ENCODE peak calls at places on chromosomes 7 and 10, in four cellular contexts. O is uterus, D is psoas muscle, A is stomach. V is an unnamed sample. For H3K4me1, the result is how much of the 10 kb centered on the place peaks cover.

GRCh38 chr7:114255404-114255841 is 159.2 kb upstream of the FOXP2 start:
- DNase-seq in A (no peak), O (no peak), D (peak), V (no peak)

GRCh38 chr7:40405991-40406390 is 271.2 kb downstream of the SUGCT start:
- DNase-seq in O (no peak), D (no peak), A (no peak), V (no peak)

GRCh38 chr7:117308891-117309290 is 14.0 kb downstream of the WNT2 start:
- DNase-seq in D (no peak), A (no peak), O (no peak), V (no peak)

GRCh38 chr10:100744980-100745881 is at the start of gene PAX2:
- DNase-seq in A (no peak), D (no peak), O (no peak), V (no peak)

GRCh38 chr10:52951819-52952218 is 179.2 kb upstream of the MBL2 start:
- DNase-seq in O (no peak), A (peak), D (no peak), V (peak)

GRCh38 chr10:60687679-60688078 is 90.6 kb upstream of the CDK1 start:
- DNase-seq in O (no peak), A (no peak), D (no peak), V (no peak)

GRCh38 chr10:102068216-102068615 is 3.1 kb downstream of the HPS6 start:
- DNase-seq in A (peak), D (peak), O (peak), V (no peak)

GRCh38 chr10:113854757-113855626 is 531 bp downstream of the NHLRC2 start:
- DNase-seq in O (peak), D (peak), A (peak), V (peak)

GRCh38 chr10:119371704-119372663 is 164.6 kb downstream of the GRK5 start:
- DNase-seq in O (no peak), A (no peak), D (no peak), V (no peak)

GRCh38 chr10:98326621-98327027 is 58.6 kb upstream of the LOXL4 start:
- DNase-seq in A (no peak), O (no peak), D (no peak), V (no peak)

GRCh38 chr10:94288361-94289116 is 74.2 kb downstream of the NOC3L start:
- DNase-seq in D (no peak), A (no peak), O (no peak), V (no peak)

GRCh38 chr7:55122263-55122662 is 103.4 kb downstream of the EGFR start:
- DNase-seq in D (peak), O (no peak), A (no peak), V (no peak)
- H3K4me1 ChIP-seq in D (half or more), O (under half), A (under half), V (under half)

GRCh38 chr7:80770675-80771081 is 132.2 kb downstream of the CD36 start:
- DNase-seq in D (no peak), A (no peak), O (no peak), V (peak)

GRCh38 chr7:80772347-80773101 is 134.1 kb downstream of the CD36 start:
- DNase-seq in A (no peak), O (no peak), D (no peak), V (no peak)

GRCh38 chr7:80770061-80770460 is 131.6 kb downstream of the CD36 start:
- DNase-seq in A (no peak), D (no peak), O (no peak), V (peak)

GRCh38 chr7:80773787-80774508 is 135.5 kb downstream of the CD36 start:
- DNase-seq in A (no peak), O (no peak), D (no peak), V (no peak)

DNA sequence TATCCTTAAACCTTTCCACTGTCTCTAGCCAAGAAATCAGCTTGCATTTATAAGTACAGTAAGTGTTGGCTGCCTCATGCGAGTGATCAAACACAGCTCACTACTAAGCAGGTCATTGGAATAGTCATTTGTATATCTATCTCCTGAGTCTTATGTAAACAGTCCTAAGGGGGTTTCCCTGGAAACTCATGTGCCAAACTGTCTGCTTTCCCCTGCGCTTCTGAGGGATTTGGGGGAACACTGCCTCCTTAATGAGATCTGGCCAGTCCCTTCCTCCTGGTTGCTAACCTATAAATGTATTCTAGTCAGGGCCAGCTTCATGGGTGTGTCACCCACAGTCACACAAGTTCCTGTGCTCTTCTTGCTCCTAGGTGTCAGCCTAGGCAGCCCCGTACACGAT is 133.1 kb downstream of the CD36 start:
- DNase-seq in O (no peak), D (no peak), A (no peak), V (peak)
- H3K4me1 ChIP-seq in O (under half), D (under half), A (under half), V (under half)

DNA sequence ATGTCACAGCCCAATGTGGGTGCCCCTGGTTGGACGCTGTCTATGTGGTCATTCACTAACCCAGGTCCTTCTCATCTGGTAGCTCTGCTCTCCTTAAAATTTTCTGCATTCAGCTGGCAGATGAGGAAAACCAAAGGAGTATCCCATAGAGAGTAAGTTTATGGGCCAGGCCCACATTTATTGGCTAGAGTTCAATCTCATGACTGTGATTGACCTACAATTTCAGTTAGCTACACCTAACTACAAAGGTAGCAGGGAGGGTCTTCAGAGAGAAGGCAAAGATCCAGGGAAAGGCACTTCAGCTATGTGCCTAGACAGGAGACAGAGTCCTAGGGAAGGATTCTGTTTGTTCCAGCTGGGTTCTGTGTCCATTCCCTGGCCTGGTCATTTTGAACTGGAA is 23.7 kb upstream of the PPIF start:
- DNase-seq in A (no peak), O (no peak), D (no peak), V (no peak)
- H3K4me1 ChIP-seq in A (under half), O (under half), D (under half), V (under half)

GRCh38 chr10:44356139-44357115 is 28.5 kb downstream of the CXCL12 start:
- DNase-seq in O (no peak), D (no peak), A (no peak), V (no peak)

GRCh38 chr10:44355630-44356029 is 29.3 kb downstream of the CXCL12 start:
- DNase-seq in O (no peak), D (no peak), A (no peak), V (no peak)

GRCh38 chr10:44353721-44354120 is 31.2 kb downstream of the CXCL12 start:
- DNase-seq in D (no peak), A (no peak), O (no peak), V (no peak)

GRCh38 chr10:44352316-44353127 is 32.4 kb downstream of the CXCL12 start:
- DNase-seq in D (peak), O (peak), A (peak), V (peak)

GRCh38 chr10:44353128-44353390 is 31.8 kb downstream of the CXCL12 start:
- DNase-seq in D (no peak), A (no peak), O (no peak), V (no peak)
- H3K4me1 ChIP-seq in D (under half), A (under half), O (under half), V (under half)

V was measured in mesenchymal stem cell.